ENCODE peak calls at places on chromosomes 2 and 18, in seven cellular contexts. J is AG09319, V is skeletal muscle cell, D is dorsolateral prefrontal cortex, A is SHP77, H is thoracic aorta, B is GM12865. U is an unnamed sample.

GRCh38 chr2:83584674-83585073 is 874.4 kb downstream of the SUCLG1 start:
- DNase-seq in J (no peak), A (no peak), H (no peak), B (no peak), D (no peak), V (no peak), U (no peak)

GRCh38 chr2:240981871-240982800 is 16.3 kb upstream of the SNED1 start:
- DNase-seq in H (no peak), A (no peak), V (no peak), J (no peak), D (peak), B (no peak), U (no peak)

GRCh38 chr2:203745267-203745666 is 38.8 kb downstream of the CD28 start:
- DNase-seq in A (no peak), D (no peak), V (no peak), B (no peak), J (no peak), H (no peak), U (no peak)

GRCh38 chr2:159651884-159652283 is 35.5 kb upstream of the BAZ2B start:
- DNase-seq in V (no peak), D (no peak), H (no peak), J (no peak), B (no peak), A (no peak), U (no peak)

GRCh38 chr2:174697267-174697666 is 67.0 kb downstream of the CHRNA1 start:
- DNase-seq in J (no peak), H (no peak), D (peak), V (no peak), B (peak), A (peak), U (no peak)

GRCh38 chr2:111905990-111906735 is 7.8 kb downstream of the MERTK start:
- DNase-seq in A (no peak), J (no peak), V (no peak), B (peak), H (no peak), D (no peak), U (no peak)

GRCh38 chr18:1392865-1393734 is 488.4 kb downstream of the ADCYAP1 start:
- DNase-seq in V (no peak), D (no peak), H (no peak), B (no peak), J (no peak), A (no peak), U (no peak)

GRCh38 chr2:196610796-196611195 is 28.7 kb upstream of the CCDC150 start:
- DNase-seq in A (no peak), V (no peak), H (no peak), D (no peak), B (no peak), J (no peak), U (no peak)

GRCh38 chr18:11245889-11246288 is 96.5 kb upstream of the PIEZO2 start:
- DNase-seq in A (no peak), V (no peak), D (no peak), J (no peak), H (no peak), B (no peak), U (peak)

GRCh38 chr18:59056706-59057492 is 82.8 kb upstream of the SEC11C start:
- DNase-seq in V (peak), H (no peak), D (peak), J (peak), A (peak), B (peak), U (peak)

GRCh38 chr2:112048236-112048592 is 6.9 kb upstream of the TMEM87B start:
- DNase-seq in A (no peak), J (no peak), H (no peak), D (no peak), V (no peak), B (no peak), U (no peak)

GRCh38 chr2:218996937-218997336 is 3.7 kb upstream of the CRYBA2 start:
- DNase-seq in A (peak), V (no peak), B (no peak), J (no peak), H (no peak), D (no peak), U (no peak)

GRCh38 chr2:28956890-28957289 is 24.2 kb upstream of the TOGARAM2 start:
- DNase-seq in V (no peak), H (no peak), B (no peak), A (no peak), J (no peak), D (no peak), U (no peak)

GRCh38 chr18:49534846-49535601 is 26.8 kb upstream of the LIPG start:
- DNase-seq in V (no peak), D (no peak), B (no peak), H (no peak), A (no peak), J (no peak), U (no peak)

GRCh38 chr2:106073608-106074406 is 120.3 kb downstream of the UXS1 start:
- DNase-seq in A (no peak), H (no peak), J (no peak), V (no peak), D (no peak), B (no peak), U (no peak)

GRCh38 chr2:69735696-69736095 is 6.2 kb upstream of the ANXA4 start:
- DNase-seq in J (no peak), B (no peak), V (no peak), D (no peak), H (no peak), A (no peak), U (no peak)

GRCh38 chr2:10911291-10912075 is at the start of gene KCNF1:
- DNase-seq in D (no peak), A (peak), B (no peak), H (no peak), V (peak), J (no peak), U (no peak)

GRCh38 chr2:46720592-46721185 is 194.9 kb downstream of the MCFD2 start:
- DNase-seq in H (no peak), J (no peak), B (peak), V (no peak), A (no peak), D (no peak), U (no peak)

GRCh38 chr18:2442006-2442405 is 129.3 kb downstream of the METTL4 start:
- DNase-seq in V (no peak), H (no peak), A (no peak), J (no peak), B (no peak), D (no peak), U (no peak)

GRCh38 chr18:6331872-6332271 is 82.8 kb downstream of the L3MBTL4 start:
- DNase-seq in D (no peak), A (no peak), J (no peak), V (no peak), B (no peak), H (no peak), U (no peak)

GRCh38 chr2:81858998-81859397 is 1554.4 kb upstream of the LRRTM1 start:
- DNase-seq in J (no peak), B (no peak), A (no peak), D (no peak), H (no peak), V (no peak), U (no peak)

GRCh38 chr2:171515672-171516298 is 6.5 kb upstream of the CYBRD1 start:
- DNase-seq in J (peak), D (no peak), V (no peak), H (no peak), A (no peak), B (no peak), U (no peak)

GRCh38 chr2:123976249-123976648 is 48.8 kb upstream of the CNTNAP5 start:
- DNase-seq in D (no peak), B (no peak), J (no peak), V (no peak), A (no peak), H (no peak), U (no peak)

GRCh38 chr2:134127496-134127895 is 126.4 kb upstream of the MGAT5 start:
- DNase-seq in A (no peak), B (peak), V (no peak), H (no peak), J (no peak), D (no peak), U (no peak)

GRCh38 chr2:62266433-62267038 is 70.6 kb downstream of the B3GNT2 start:
- DNase-seq in H (no peak), D (no peak), B (no peak), J (no peak), A (no peak), V (peak), U (peak)

GRCh38 chr2:74841663-74842062 is 7.7 kb downstream of the HK2 start:
- DNase-seq in J (no peak), D (no peak), A (no peak), V (no peak), H (no peak), B (no peak), U (no peak)

GRCh38 chr2:38583524-38583923 is 19.2 kb downstream of the HNRNPLL start:
- DNase-seq in A (no peak), H (no peak), V (no peak), D (no peak), B (no peak), J (no peak), U (no peak)

GRCh38 chr2:227180286-227180685 is 15.9 kb downstream of the COL4A3 start:
- DNase-seq in J (no peak), A (no peak), V (no peak), B (no peak), D (peak), H (no peak), U (no peak)

GRCh38 chr2:26574900-26575560 is 66.1 kb downstream of the CIB4 start:
- DNase-seq in V (no peak), A (no peak), J (no peak), H (no peak), D (no peak), B (no peak), U (no peak)

GRCh38 chr2:191878576-191879298 is 31.8 kb upstream of the CAVIN2 start:
- DNase-seq in J (no peak), H (no peak), B (no peak), A (no peak), D (no peak), V (peak), U (peak)

GRCh38 chr2:25714740-25715139 is 41.4 kb upstream of the DTNB start:
- DNase-seq in B (no peak), H (no peak), D (no peak), A (no peak), J (no peak), V (no peak), U (no peak)

GRCh38 chr2:71681626-71682025 is 228.3 kb downstream of the DYSF start:
- DNase-seq in A (no peak), D (peak), B (no peak), V (no peak), J (no peak), H (no peak), U (no peak)

GRCh38 chr2:235727891-235728380 is 234.1 kb downstream of the AGAP1 start:
- DNase-seq in B (no peak), A (no peak), J (no peak), D (no peak), H (no peak), V (no peak), U (no peak)

GRCh38 chr2:66925128-66925527 is 472.0 kb upstream of the ETAA1 start:
- DNase-seq in A (no peak), H (no peak), V (no peak), D (no peak), J (no peak), B (no peak), U (no peak)

GRCh38 chr2:232879618-232880494 is 9.8 kb downstream of the SNORC start:
- DNase-seq in V (no peak), B (no peak), A (no peak), J (no peak), H (no peak), D (no peak), U (no peak)

GRCh38 chr2:38146302-38146916 is 70.5 kb upstream of the CYP1B1 start:
- DNase-seq in H (peak), J (peak), B (peak), V (peak), A (no peak), D (peak), U (peak)